ENCODE peak calls at places on chromosome 21, in six cellular contexts. S, W, A, M, O and I are unnamed samples. For H3K4me1, the result is how much of the 10 kb centered on the place peaks cover.

GRCh38 chr21:34942911-34943310 is 106.2 kb downstream of the RUNX1 start:
- DNase-seq in S (no peak), W (no peak), A (no peak), M (no peak), O (no peak), I (no peak)

GRCh38 chr21:43209575-43210453 is 41.0 kb downstream of the CRYAA start:
- DNase-seq in S (peak), W (no peak), A (peak), M (no peak), O (peak), I (peak)

GRCh38 chr21:41712730-41713129 is 54.1 kb downstream of the RIPK4 start:
- DNase-seq in S (no peak), W (no peak), A (no peak), M (no peak), O (peak), I (no peak)

GRCh38 chr21:39451332-39452206 is at the start of gene SH3BGR:
- DNase-seq in S (no peak), W (no peak), A (no peak), M (peak), O (peak), I (no peak)

GRCh38 chr21:16534408-16535099 is 804.8 kb downstream of the USP25 start:
- DNase-seq in S (no peak), W (peak), A (peak), M (peak), O (no peak), I (peak)

GRCh38 chr21:42230636-42231035 is 11.7 kb downstream of the ABCG1 start:
- DNase-seq in S (no peak), W (no peak), A (no peak), M (no peak), O (peak), I (no peak)

GRCh38 chr21:33767236-33767635 is 124.9 kb downstream of the ITSN1 start:
- DNase-seq in S (no peak), W (no peak), A (no peak), M (no peak), O (no peak), I (no peak)

GRCh38 chr21:39670741-39671140 is 58.0 kb downstream of the B3GALT5 start:
- DNase-seq in S (no peak), W (no peak), A (no peak), M (no peak), O (no peak), I (no peak)

GRCh38 chr21:39915881-39916280 is 48.6 kb downstream of the PCP4 start:
- DNase-seq in S (no peak), W (no peak), A (no peak), M (no peak), O (no peak), I (no peak)

GRCh38 chr21:14482165-14482564 is 64.0 kb downstream of the SAMSN1 start:
- DNase-seq in S (no peak), W (no peak), A (no peak), M (no peak), O (no peak), I (no peak)

GRCh38 chr21:46559291-46559983 is 45.4 kb downstream of the S100B start:
- DNase-seq in S (no peak), W (peak), A (no peak), M (peak), O (no peak), I (no peak)

GRCh38 chr21:34004013-34004938 is 69.1 kb upstream of the MRPS6 start:
- DNase-seq in S (no peak), W (no peak), A (no peak), M (no peak), O (no peak), I (no peak)

GRCh38 chr21:44057960-44058651 is 46.0 kb downstream of the TRAPPC10 start:
- DNase-seq in S (no peak), W (no peak), A (no peak), M (no peak), O (no peak), I (peak)

GRCh38 chr21:28253971-28254370 is 738.7 kb downstream of the LTN1 start:
- DNase-seq in S (no peak), W (no peak), A (no peak), M (no peak), O (no peak), I (no peak)

GRCh38 chr21:17359781-17360180 is 153.1 kb upstream of the CXADR start:
- DNase-seq in S (no peak), W (no peak), A (no peak), M (no peak), O (no peak), I (no peak)

GRCh38 chr21:29340228-29340627 is 41.5 kb downstream of the BACH1 start:
- DNase-seq in S (no peak), W (no peak), A (no peak), M (no peak), O (no peak), I (no peak)
- H3K4me1 ChIP-seq in S (under half), W (under half), A (under half), M (under half), O (under half), I (under half)

GRCh38 chr21:25220169-25220568 is 387.1 kb downstream of the MRPL39 start:
- DNase-seq in S (no peak), W (no peak), A (no peak), M (no peak), O (no peak), I (no peak)
- H3K4me1 ChIP-seq in S (under half), W (under half), A (under half), M (under half), O (under half), I (under half)

GRCh38 chr21:45326169-45326833 is 38.6 kb upstream of the POFUT2 start:
- DNase-seq in S (peak), W (no peak), A (no peak), M (no peak), O (peak), I (no peak)

GRCh38 chr21:45328198-45329087 is 40.7 kb upstream of the POFUT2 start:
- DNase-seq in S (no peak), W (no peak), A (no peak), M (no peak), O (peak), I (peak)

GRCh38 chr21:45325206-45326168 is 37.8 kb upstream of the POFUT2 start:
- DNase-seq in S (no peak), W (no peak), A (no peak), M (no peak), O (peak), I (peak)

GRCh38 chr21:45327458-45328197 is 39.9 kb upstream of the POFUT2 start:
- DNase-seq in S (no peak), W (no peak), A (no peak), M (no peak), O (peak), I (peak)

DNA sequence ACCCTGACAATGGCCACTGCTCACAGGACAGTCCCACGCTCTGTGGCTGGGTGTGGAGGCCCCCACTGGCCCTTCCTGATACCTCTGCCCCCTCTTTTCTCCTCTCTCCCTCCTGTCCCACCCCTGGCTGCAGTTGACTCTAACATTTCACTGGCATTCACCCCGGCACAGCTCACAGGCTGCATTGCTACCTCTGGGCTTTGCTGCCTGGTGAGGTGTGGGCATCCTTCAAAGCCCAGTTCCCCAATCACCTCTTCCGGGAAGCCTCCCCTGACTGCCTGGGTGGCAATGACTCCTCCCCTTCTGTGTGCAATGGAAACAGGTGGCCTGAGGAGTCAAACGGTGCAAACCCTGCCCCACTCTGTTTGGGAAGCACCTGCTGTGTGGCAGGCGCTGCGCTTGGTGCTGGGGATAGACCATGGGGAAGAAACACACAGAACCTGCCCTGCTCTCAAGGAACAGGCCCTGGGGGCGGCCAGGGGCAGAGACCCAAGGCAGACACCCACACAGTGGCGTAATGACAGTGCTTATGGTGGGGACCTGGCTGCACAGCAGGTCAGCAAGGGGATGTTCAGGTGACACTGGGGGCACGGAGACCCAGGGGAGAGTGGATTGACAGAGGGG is 39.3 kb upstream of the POFUT2 start:
- DNase-seq in S (no peak), W (no peak), A (no peak), M (no peak), O (peak), I (no peak)
- H3K4me1 ChIP-seq in S (half or more), W (under half), A (under half), M (under half), O (under half), I (under half)

GRCh38 chr21:37455504-37455911 is 88.9 kb downstream of the DYRK1A start:
- DNase-seq in S (peak), W (no peak), A (no peak), M (no peak), O (no peak), I (no peak)
- H3K4me1 ChIP-seq in S (under half), W (half or more), A (under half), M (half or more), O (half or more), I (half or more)